ENCODE peak calls at places on chromosomes 7 and 10, in six cellular contexts. R is HT-29, T is T-cell, O is HepG2, I is A172, A is sigmoid colon. N is an unnamed sample.

GRCh38 chr7:120260111-120260510 is 12.9 kb upstream of the KCND2 start:
- DNase-seq in O (no peak), R (no peak), I (no peak), T (no peak), A (no peak), N (no peak)

GRCh38 chr10:97851341-97852001 is 1.8 kb downstream of the GOLGA7B start:
- DNase-seq in A (no peak), I (no peak), T (no peak), R (no peak), O (no peak), N (no peak)

GRCh38 chr10:117983961-117984360 is 62.8 kb downstream of the RAB11FIP2 start:
- DNase-seq in O (no peak), A (no peak), R (no peak), I (no peak), T (no peak), N (no peak)

GRCh38 chr7:151819826-151820225 is 57.1 kb downstream of the PRKAG2 start:
- DNase-seq in T (no peak), R (no peak), I (no peak), O (no peak), A (no peak), N (no peak)

GRCh38 chr10:110574420-110574819 is 6.9 kb downstream of the SMC3 start:
- DNase-seq in I (no peak), T (no peak), A (no peak), R (no peak), O (no peak), N (no peak)

GRCh38 chr7:105480931-105481330 is 41.1 kb downstream of the PUS7 start:
- DNase-seq in T (no peak), R (no peak), O (no peak), I (no peak), A (no peak), N (no peak)

GRCh38 chr7:32496052-32496813 is 944 bp downstream of the AVL9 start:
- DNase-seq in T (no peak), A (no peak), R (peak; percentile 61), O (no peak), I (peak; percentile 46), N (no peak)

GRCh38 chr10:132628966-132629900 is 91.6 kb downstream of the INPP5A start:
- DNase-seq in I (no peak), R (no peak), T (no peak), A (peak; percentile 81), O (no peak), N (peak; percentile 49)

GRCh38 chr10:83922246-83922860 is 217.0 kb upstream of the GHITM start:
- DNase-seq in I (no peak), O (no peak), A (no peak), R (no peak), T (no peak), N (no peak)

GRCh38 chr7:20913853-20914252 is 127.2 kb upstream of the SP8 start:
- DNase-seq in A (no peak), R (no peak), O (no peak), I (no peak), T (no peak), N (peak; percentile 47)

GRCh38 chr10:49183596-49184542 is 4.3 kb downstream of the TMEM273 start:
- DNase-seq in O (no peak), A (no peak), T (no peak), R (no peak), I (no peak), N (peak; percentile 29)

GRCh38 chr10:90885176-90885575 is 13.4 kb downstream of the RPP30 start:
- DNase-seq in O (no peak), T (no peak), R (no peak), I (no peak), A (no peak), N (no peak)

GRCh38 chr10:35950221-35950620 is 308.1 kb upstream of the FZD8 start:
- DNase-seq in T (no peak), O (no peak), R (no peak), A (no peak), I (no peak), N (no peak)

GRCh38 chr7:31120800-31121513 is 68.8 kb downstream of the ADCYAP1R1 start:
- DNase-seq in T (no peak), I (no peak), R (no peak), O (no peak), A (no peak), N (no peak)

GRCh38 chr7:21730399-21730798 is 187.6 kb downstream of the DNAH11 start:
- DNase-seq in I (no peak), R (no peak), T (no peak), A (no peak), O (no peak), N (no peak)

GRCh38 chr10:80581469-80581835 is 43.8 kb downstream of the SH2D4B start:
- DNase-seq in T (no peak), R (no peak), O (no peak), I (no peak), A (no peak), N (no peak)

GRCh38 chr7:30983914-30984247 is 20.1 kb downstream of the GHRHR start:
- DNase-seq in O (no peak), A (no peak), R (no peak), I (no peak), T (no peak), N (no peak)

GRCh38 chr10:13340068-13340467 is 8.0 kb downstream of the SEPHS1 start:
- DNase-seq in A (no peak), O (no peak), I (no peak), T (no peak), R (no peak), N (no peak)

GRCh38 chr7:29783671-29784070 is 22.6 kb upstream of the WIPF3 start:
- DNase-seq in R (no peak), T (no peak), I (no peak), A (no peak), O (no peak), N (no peak)